ENCODE peak calls at places on chromosome 22, in seven cellular contexts. C, V, G, N, U, P and I are unnamed samples.

GRCh38 chr22:29719894-29720645 is at the start of gene CABP7:
- DNase-seq in C (no peak), V (no peak), G (no peak), N (no peak), U (no peak), P (peak; percentile 79), I (no peak)

GRCh38 chr22:41845380-41846267 is 12.7 kb downstream of the SREBF2 start:
- DNase-seq in C (no peak), V (no peak), G (no peak), N (no peak), U (peak; percentile 63), P (no peak), I (no peak)

GRCh38 chr22:46528121-46528610 is 9.3 kb downstream of the CELSR1 start:
- DNase-seq in C (peak; percentile 69), V (no peak), G (no peak), N (no peak), U (no peak), P (no peak), I (peak; percentile 95)

GRCh38 chr22:35549338-35549737 is 8.7 kb downstream of the RASD2 start:
- DNase-seq in C (no peak), V (no peak), G (no peak), N (no peak), U (no peak), P (no peak), I (no peak)

GRCh38 chr22:20887375-20887774 is 28.6 kb downstream of the SNAP29 start:
- DNase-seq in C (no peak), V (no peak), G (no peak), N (no peak), U (peak; percentile 41), P (peak; percentile 77), I (no peak)

GRCh38 chr22:48481748-48482147 is 1345.9 kb downstream of the BRD1 start:
- DNase-seq in C (no peak), V (no peak), G (no peak), N (no peak), U (no peak), P (no peak), I (no peak)

GRCh38 chr22:25488244-25489020 is 76.0 kb upstream of the GRK3 start:
- DNase-seq in C (peak; percentile 79), V (peak; percentile 26), G (no peak), N (no peak), U (no peak), P (peak; percentile 25), I (peak; percentile 52)

GRCh38 chr22:34403667-34404066 is 483.4 kb upstream of the LARGE1 start:
- DNase-seq in C (no peak), V (no peak), G (no peak), N (no peak), U (no peak), P (no peak), I (no peak)

GRCh38 chr22:48035897-48036296 is 1273.4 kb downstream of the TBC1D22A start:
- DNase-seq in C (no peak), V (no peak), G (no peak), N (no peak), U (no peak), P (no peak), I (no peak)

GRCh38 chr22:47016636-47017035 is 254.2 kb downstream of the TBC1D22A start:
- DNase-seq in C (no peak), V (no peak), G (no peak), N (no peak), U (no peak), P (no peak), I (no peak)

GRCh38 chr22:48828688-48829087 is 999.0 kb downstream of the BRD1 start:
- DNase-seq in C (no peak), V (no peak), G (no peak), N (no peak), U (no peak), P (no peak), I (no peak)

GRCh38 chr22:39233736-39234120 is 11.1 kb downstream of the PDGFB start:
- DNase-seq in C (no peak), V (no peak), G (no peak), N (no peak), U (no peak), P (no peak), I (no peak)

GRCh38 chr22:25563757-25564319 is 637 bp upstream of the GRK3 start:
- DNase-seq in C (no peak), V (no peak), G (no peak), N (no peak), U (no peak), P (no peak), I (peak; percentile 61)

GRCh38 chr22:42022162-42022847 is 23.7 kb downstream of the WBP2NL start:
- DNase-seq in C (no peak), V (peak; percentile 30), G (no peak), N (no peak), U (peak; percentile 8), P (no peak), I (no peak)

GRCh38 chr22:22721681-22722309 is 77.4 kb downstream of the GGTLC2 start:
- DNase-seq in C (no peak), V (peak; percentile 55), G (no peak), N (no peak), U (peak; percentile 57), P (no peak), I (no peak)

GRCh38 chr22:47406180-47406723 is 643.8 kb downstream of the TBC1D22A start:
- DNase-seq in C (no peak), V (no peak), G (no peak), N (no peak), U (no peak), P (no peak), I (no peak)

GRCh38 chr22:49972163-49973017 is 11.8 kb downstream of the PIM3 start:
- DNase-seq in C (no peak), V (no peak), G (peak; percentile 45), N (no peak), U (no peak), P (peak; percentile 48), I (no peak)

GRCh38 chr22:47605886-47606285 is 843.4 kb downstream of the TBC1D22A start:
- DNase-seq in C (no peak), V (no peak), G (no peak), N (no peak), U (no peak), P (no peak), I (no peak)

GRCh38 chr22:32996702-32997101 is 61.5 kb downstream of the SYN3 start:
- DNase-seq in C (no peak), V (no peak), G (peak; percentile 26), N (no peak), U (no peak), P (no peak), I (no peak)
- TF ChIP-seq JUND in C (no peak), V (no peak), G (no peak), N (no peak), U (no peak), P (no peak), I (no peak)

GRCh38 chr22:27554841-27555456 is 246.6 kb downstream of the MN1 start:
- DNase-seq in C (no peak), V (no peak), G (no peak), N (no peak), U (no peak), P (no peak), I (no peak)

GRCh38 chr22:27552863-27553262 is 248.7 kb downstream of the MN1 start:
- DNase-seq in C (no peak), V (no peak), G (no peak), N (no peak), U (no peak), P (no peak), I (no peak)

GRCh38 chr22:27551402-27551801 is 250.2 kb downstream of the MN1 start:
- DNase-seq in C (no peak), V (no peak), G (no peak), N (no peak), U (no peak), P (no peak), I (no peak)

GRCh38 chr22:27556371-27556770 is 245.2 kb downstream of the MN1 start:
- DNase-seq in C (no peak), V (no peak), G (no peak), N (no peak), U (no peak), P (no peak), I (no peak)

DNA sequence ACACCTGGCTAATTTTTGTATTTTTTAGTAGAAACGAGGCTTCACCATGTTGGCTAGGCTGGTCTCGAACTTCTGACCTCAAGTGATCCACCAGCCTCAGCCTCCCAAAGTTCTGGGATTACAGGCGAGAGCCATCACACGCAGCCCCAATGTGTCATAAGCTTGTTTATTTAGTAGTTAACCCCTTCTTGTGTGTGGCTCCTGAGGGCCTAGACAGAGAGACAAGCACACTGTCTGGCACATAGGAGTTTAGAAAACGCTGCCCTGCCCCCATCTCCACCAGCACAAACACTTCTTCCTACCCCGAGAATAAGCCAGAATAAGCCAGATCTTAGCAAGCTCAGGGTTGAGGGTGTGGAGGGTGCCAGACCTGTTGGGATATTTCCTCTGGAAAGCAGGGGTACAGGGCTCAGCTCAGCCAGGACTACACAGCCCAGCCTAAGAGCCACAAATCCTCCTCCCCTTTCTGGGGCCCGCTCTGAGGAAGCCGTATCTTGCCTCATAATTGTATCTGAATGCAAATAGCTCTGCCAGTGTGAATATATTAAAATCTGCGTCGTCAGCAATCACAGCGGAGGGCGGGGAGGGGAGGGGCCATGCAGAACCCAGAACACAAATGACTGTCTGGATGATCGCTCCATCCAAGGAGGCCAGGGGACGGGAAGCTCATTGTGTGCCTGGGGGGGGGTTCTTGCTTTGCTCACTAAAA is 247.3 kb downstream of the MN1 start:
- DNase-seq in C (no peak), V (no peak), G (no peak), N (no peak), U (no peak), P (no peak), I (no peak)
- TF ChIP-seq JUND in C (no peak), V (no peak), G (no peak), N (no peak), U (no peak), P (no peak), I (no peak)

DNA sequence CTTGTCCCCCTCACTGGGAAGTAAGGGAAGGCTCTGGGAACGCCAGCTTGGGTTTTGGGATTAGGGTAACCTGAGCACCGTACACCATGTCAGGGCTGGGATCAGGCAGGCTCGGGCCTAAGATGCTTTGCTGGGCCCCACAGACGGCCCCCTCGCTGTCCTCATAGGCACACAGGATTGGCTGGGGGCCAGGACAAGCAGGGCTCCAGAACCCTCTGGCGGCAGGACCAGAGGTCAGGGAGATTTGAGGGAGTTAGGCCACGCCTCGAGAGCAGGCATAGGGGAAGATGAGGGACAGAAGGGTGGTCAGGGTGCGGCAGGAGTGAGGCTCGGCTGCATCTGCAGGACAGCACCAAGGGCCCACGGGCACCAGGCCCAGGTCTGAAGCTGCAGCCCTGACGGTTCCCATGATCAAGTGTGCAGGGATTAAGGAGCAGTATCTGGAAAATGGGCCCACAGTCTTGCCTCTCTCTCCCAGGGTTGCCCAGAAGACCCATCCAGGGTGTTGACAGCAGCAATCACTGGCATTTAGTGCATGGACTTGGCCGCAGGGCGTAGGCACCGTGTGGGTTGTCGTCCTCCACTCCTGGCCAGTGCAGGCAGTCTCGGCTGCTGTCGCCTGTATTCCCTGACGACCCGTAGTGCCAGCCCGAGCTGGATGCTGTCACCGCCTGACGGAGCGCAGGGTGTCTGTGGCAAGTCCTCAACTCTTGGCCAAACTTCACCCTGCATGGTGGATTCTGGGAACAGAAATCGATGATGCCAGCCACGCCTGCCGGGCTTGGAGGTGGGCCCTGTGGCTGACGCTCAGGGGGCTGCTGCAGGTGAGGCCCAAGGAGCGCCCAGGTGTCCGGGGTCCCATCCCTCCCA is 15.7 kb upstream of the GNB1L start:
- DNase-seq in C (no peak), V (no peak), G (peak; percentile 42), N (no peak), U (no peak), P (no peak), I (peak; percentile 31)
- TF ChIP-seq JUND in C (no peak), V (no peak), G (no peak), N (no peak), U (no peak), P (no peak), I (no peak)

GRCh38 chr22:37245740-37246139 is 1.7 kb upstream of the RAC2 start:
- DNase-seq in C (no peak), V (no peak), G (no peak), N (no peak), U (no peak), P (no peak), I (no peak)
- TF ChIP-seq JUND in C (no peak), V (no peak), G (no peak), N (no peak), U (no peak), P (no peak), I (no peak)